ENCODE peak calls at places on chromosomes 2 and 18, in eight cellular contexts. L is GM13977, X is brain microvascular endothelial cell, P is neural crest cell, O is mesothelial cell of epicardium, R is coronary artery, E is fibroblast of lung, Z is heart left ventricle. A is an unnamed sample.

GRCh38 chr2:24201496-24201895 is 26.6 kb downstream of the FAM228A start:
- DNase-seq in L (no peak), X (no peak), P (no peak), O (no peak), R (peak; percentile 63), E (peak; percentile 5), Z (no peak), A (no peak)

GRCh38 chr2:85540131-85540587 is 1.2 kb downstream of the MAT2A start:
- DNase-seq in L (no peak), X (no peak), P (no peak), O (no peak), R (no peak), E (peak; percentile 21), Z (no peak), A (no peak)

GRCh38 chr2:101832114-101832513 is 134.6 kb downstream of the MAP4K4 start:
- DNase-seq in L (no peak), X (no peak), P (no peak), O (no peak), R (no peak), E (no peak), Z (no peak), A (no peak)

GRCh38 chr2:110864721-110865120 is 132.3 kb downstream of the ACOXL start:
- DNase-seq in L (no peak), X (no peak), P (no peak), O (no peak), R (no peak), E (no peak), Z (no peak), A (no peak)

GRCh38 chr2:134080759-134081158 is 173.1 kb upstream of the MGAT5 start:
- DNase-seq in L (no peak), X (no peak), P (no peak), O (no peak), R (no peak), E (no peak), Z (no peak), A (no peak)

GRCh38 chr2:237966565-237967462 is at the start of gene UBE2F:
- DNase-seq in L (peak; percentile 99), X (peak; percentile 93), P (peak; percentile 97), O (peak; percentile 95), R (peak; percentile 97), E (peak; percentile 94), Z (peak; percentile 97), A (peak; percentile 99)

GRCh38 chr2:235314371-235314915 is 179.4 kb upstream of the AGAP1 start:
- DNase-seq in L (no peak), X (no peak), P (no peak), O (no peak), R (no peak), E (peak; percentile 6), Z (no peak), A (no peak)

GRCh38 chr2:113228991-113229716 is 49.6 kb downstream of the PAX8 start:
- DNase-seq in L (no peak), X (no peak), P (no peak), O (no peak), R (no peak), E (no peak), Z (no peak), A (no peak)

GRCh38 chr2:62206024-62206423 is 10.1 kb downstream of the B3GNT2 start:
- DNase-seq in L (no peak), X (no peak), P (no peak), O (no peak), R (no peak), E (no peak), Z (no peak), A (no peak)

GRCh38 chr2:172927381-172928357 is 148.0 kb upstream of the MAP3K20 start:
- DNase-seq in L (no peak), X (peak; percentile 84), P (no peak), O (no peak), R (no peak), E (peak; percentile 90), Z (no peak), A (no peak)

GRCh38 chr18:3238742-3239141 is 8.9 kb upstream of the MYL12A start:
- DNase-seq in L (no peak), X (no peak), P (no peak), O (no peak), R (no peak), E (no peak), Z (no peak), A (no peak)

GRCh38 chr18:42520074-42520473 is 565.0 kb downstream of the PIK3C3 start:
- DNase-seq in L (no peak), X (no peak), P (no peak), O (no peak), R (no peak), E (no peak), Z (no peak), A (no peak)

GRCh38 chr2:121386707-121387106 is 101.7 kb upstream of the TFCP2L1 start:
- DNase-seq in L (no peak), X (peak; percentile 34), P (no peak), O (no peak), R (no peak), E (peak; percentile 79), Z (no peak), A (no peak)

GRCh38 chr2:47119001-47119400 is 36.1 kb downstream of the STPG4 start:
- DNase-seq in L (no peak), X (peak; percentile 66), P (no peak), O (no peak), R (no peak), E (peak; percentile 85), Z (no peak), A (no peak)

GRCh38 chr2:55842009-55842408 is 81.6 kb downstream of the EFEMP1 start:
- DNase-seq in L (no peak), X (no peak), P (no peak), O (no peak), R (no peak), E (peak; percentile 33), Z (no peak), A (no peak)

GRCh38 chr2:16438571-16439294 is 226.9 kb downstream of the CYRIA start:
- DNase-seq in L (no peak), X (no peak), P (no peak), O (no peak), R (no peak), E (no peak), Z (no peak), A (no peak)

GRCh38 chr18:68833756-68834155 is 35.9 kb downstream of the CCDC102B start:
- DNase-seq in L (no peak), X (no peak), P (no peak), O (no peak), R (no peak), E (no peak), Z (no peak), A (no peak)

GRCh38 chr2:102975996-102976636 is 214.3 kb downstream of the TMEM182 start:
- DNase-seq in L (peak; percentile 10), X (no peak), P (peak; percentile 38), O (no peak), R (no peak), E (peak; percentile 40), Z (peak; percentile 17), A (no peak)

GRCh38 chr2:64699712-64700111 is 46.0 kb upstream of the SERTAD2 start:
- DNase-seq in L (no peak), X (no peak), P (no peak), O (no peak), R (no peak), E (no peak), Z (no peak), A (no peak)

GRCh38 chr2:46350030-46350699 is 53.0 kb downstream of the EPAS1 start:
- DNase-seq in L (no peak), X (no peak), P (no peak), O (no peak), R (no peak), E (peak; percentile 32), Z (no peak), A (no peak)

GRCh38 chr2:74128206-74128605 is 19.5 kb downstream of the BOLA3 start:
- DNase-seq in L (no peak), X (no peak), P (no peak), O (no peak), R (no peak), E (no peak), Z (no peak), A (no peak)
- TF ChIP-seq CTCF in L (no peak), X (peak; percentile 52), P (peak; percentile 33), O (no peak), R (no peak), E (peak; percentile 39), Z (no peak), A (no peak)

GRCh38 chr2:42794271-42795046 is 2.1 kb upstream of the HAAO start:
- DNase-seq in L (peak; percentile 60), X (peak; percentile 14), P (peak; percentile 27), O (no peak), R (no peak), E (no peak), Z (no peak), A (no peak)
- TF ChIP-seq CTCF in L (peak; percentile 53), X (peak; percentile 63), P (peak; percentile 50), O (no peak), R (no peak), E (peak; percentile 60), Z (no peak), A (no peak)

GRCh38 chr18:44924750-44925534 is 244.3 kb downstream of the SETBP1 start:
- DNase-seq in L (no peak), X (no peak), P (no peak), O (no peak), R (no peak), E (no peak), Z (no peak), A (no peak)
- TF ChIP-seq CTCF in L (no peak), X (no peak), P (no peak), O (no peak), R (no peak), E (no peak), Z (no peak), A (no peak)

GRCh38 chr2:69565431-69565839 is 78.1 kb downstream of the AAK1 start:
- DNase-seq in L (peak; percentile 65), X (no peak), P (peak; percentile 76), O (no peak), R (no peak), E (no peak), Z (peak; percentile 44), A (peak; percentile 64)
- TF ChIP-seq CTCF in L (peak; percentile 87), X (peak; percentile 90), P (peak; percentile 70), O (peak; percentile 49), R (peak; percentile 43), E (peak; percentile 75), Z (peak; percentile 71), A (peak; percentile 80)

GRCh38 chr18:29660777-29661176 is 1381.8 kb downstream of the DSC3 start:
- DNase-seq in L (no peak), X (no peak), P (no peak), O (no peak), R (no peak), E (no peak), Z (no peak), A (no peak)
- TF ChIP-seq CTCF in L (no peak), X (no peak), P (no peak), O (no peak), R (no peak), E (no peak), Z (no peak), A (no peak)

A was measured in GM13976.